ENCODE peak calls at places on chromosome 20, in six cellular contexts. K, P, L, M, J and V are unnamed samples.

GRCh38 chr20:20463933-20464374 is 96.0 kb downstream of the INSM1 start:
- DNase-seq in J (no peak), P (no peak), L (no peak), K (peak; percentile 59), M (no peak), V (no peak)

GRCh38 chr20:63393566-63393965 is 32.4 kb upstream of the CHRNA4 start:
- DNase-seq in M (no peak), P (no peak), K (no peak), L (no peak), J (no peak), V (no peak)

GRCh38 chr20:32454164-32455145 is 96.3 kb downstream of the ASXL1 start:
- DNase-seq in M (no peak), L (no peak), P (no peak), J (peak; percentile 44), K (no peak), V (no peak)

GRCh38 chr20:34713194-34713943 is 9.2 kb downstream of the TP53INP2 start:
- DNase-seq in K (peak; percentile 98), P (no peak), L (peak; percentile 76), M (no peak), J (no peak), V (no peak)

GRCh38 chr20:8032499-8032898 is 12.9 kb upstream of the TMX4 start:
- DNase-seq in M (no peak), L (no peak), J (no peak), K (no peak), P (no peak), V (no peak)

GRCh38 chr20:16551601-16552419 is 21.4 kb downstream of the KIF16B start:
- DNase-seq in M (no peak), J (no peak), P (no peak), L (no peak), K (no peak), V (no peak)

GRCh38 chr20:48898210-48898609 is 23.3 kb upstream of the ARFGEF2 start:
- DNase-seq in J (no peak), L (no peak), P (no peak), K (no peak), M (no peak), V (no peak)

GRCh38 chr20:663315-664090 is 10.5 kb upstream of the SRXN1 start:
- DNase-seq in M (no peak), J (no peak), L (no peak), P (no peak), K (peak; percentile 37), V (no peak)

GRCh38 chr20:38430679-38431325 is 4.3 kb downstream of the SNHG17 start:
- DNase-seq in P (no peak), M (no peak), K (no peak), L (no peak), J (no peak), V (no peak)

GRCh38 chr20:3000852-3001523 is 42.4 kb upstream of the GNRH2 start:
- DNase-seq in P (no peak), M (no peak), J (no peak), L (peak; percentile 80), K (peak; percentile 83), V (no peak)

GRCh38 chr20:52365688-52366087 is 174.1 kb upstream of the ZFP64 start:
- DNase-seq in K (no peak), M (no peak), J (no peak), P (no peak), L (no peak), V (no peak)

DNA sequence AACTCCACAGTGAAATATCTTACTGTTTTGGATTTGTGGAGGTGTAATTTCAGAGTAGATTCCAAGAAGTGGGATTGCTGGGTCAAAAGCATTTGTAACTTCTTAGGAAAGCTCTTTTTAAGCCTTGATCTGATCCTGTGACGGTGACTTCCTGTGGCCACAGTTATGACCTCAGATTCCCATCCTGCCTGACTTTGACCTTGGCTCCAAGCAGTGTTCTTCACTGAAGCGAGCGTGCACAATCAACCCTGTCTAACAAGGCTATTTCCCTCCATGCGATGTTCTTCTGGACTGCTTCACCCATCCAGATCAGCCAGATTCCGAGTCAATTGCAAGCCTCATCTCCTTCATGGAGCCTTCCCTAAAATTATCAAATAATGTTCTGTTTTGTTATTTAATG is 102.5 kb upstream of the RNF24 start:
- DNase-seq in J (no peak), L (no peak), M (no peak), P (no peak), K (no peak), V (no peak)
- H3K4me1 ChIP-seq in J (no peaks in the 10 kb centered on the region), L (peaks cover 72% of the 10 kb centered on the region), M (no peaks in the 10 kb centered on the region), P (no peaks in the 10 kb centered on the region), K (no peaks in the 10 kb centered on the region), V (no peaks in the 10 kb centered on the region)

GRCh38 chr20:54019127-54019526 is 51.3 kb downstream of the BCAS1 start:
- DNase-seq in K (no peak), J (no peak), P (no peak), M (no peak), L (no peak), V (no peak)
- H3K27ac ChIP-seq in K (no peak overlapping the region), J (no peak overlapping the region), P (no peak overlapping the region), M (no peak overlapping the region), L (no peak overlapping the region), V (no peak overlapping the region)

GRCh38 chr20:17646209-17646717 is 35.8 kb downstream of the RRBP1 start:
- DNase-seq in L (no peak), J (peak; percentile 38), M (no peak), K (no peak), P (no peak), V (no peak)

GRCh38 chr20:17645546-17646208 is 36.4 kb downstream of the RRBP1 start:
- DNase-seq in M (no peak), L (no peak), P (no peak), K (no peak), J (peak; percentile 43), V (no peak)

GRCh38 chr20:17644451-17644850 is 37.6 kb downstream of the RRBP1 start:
- DNase-seq in M (peak; percentile 73), P (no peak), K (no peak), L (no peak), J (peak; percentile 71), V (no peak)

GRCh38 chr20:17643531-17644188 is 38.4 kb downstream of the RRBP1 start:
- DNase-seq in M (no peak), K (no peak), L (no peak), J (no peak), P (no peak), V (no peak)

DNA sequence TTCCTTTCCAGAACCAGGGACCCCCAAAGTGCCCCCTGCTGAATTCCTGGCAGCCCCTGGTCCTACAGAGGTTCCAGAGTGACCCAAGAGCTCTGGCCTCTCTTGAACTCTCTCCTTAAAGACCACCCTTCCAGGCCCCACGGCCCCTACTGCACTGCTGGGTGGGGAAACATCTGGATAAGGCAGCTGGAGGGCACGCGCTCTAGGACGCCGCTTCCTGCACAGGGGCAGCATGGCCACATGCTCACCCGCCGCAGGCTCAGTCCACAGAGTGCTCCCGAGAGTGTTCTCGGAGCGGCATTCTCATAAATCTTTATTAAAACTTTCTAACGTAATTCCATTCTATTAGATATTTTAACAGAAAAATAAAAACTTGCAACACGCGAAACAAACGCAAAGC is 37.0 kb downstream of the RRBP1 start:
- DNase-seq in P (no peak), J (peak; percentile 34), K (no peak), L (no peak), M (no peak), V (no peak)
- H3K4me1 ChIP-seq in P (no peaks in the 10 kb centered on the region), J (peaks cover 69% of the 10 kb centered on the region), K (peaks cover 59% of the 10 kb centered on the region), L (no peaks in the 10 kb centered on the region), M (peaks cover 80% of the 10 kb centered on the region), V (no peaks in the 10 kb centered on the region)

GRCh38 chr20:1829531-1829930 is 65.7 kb upstream of the SIRPA start:
- DNase-seq in P (no peak), L (no peak), M (no peak), K (no peak), J (no peak), V (no peak)

GRCh38 chr20:1830240-1830639 is 65.0 kb upstream of the SIRPA start:
- DNase-seq in K (peak; percentile 94), M (peak; percentile 48), L (peak; percentile 79), P (no peak), J (no peak), V (no peak)

GRCh38 chr20:1827510-1827973 is 67.7 kb upstream of the SIRPA start:
- DNase-seq in K (no peak), J (no peak), M (no peak), L (no peak), P (no peak), V (no peak)

GRCh38 chr20:1828786-1829131 is 66.4 kb upstream of the SIRPA start:
- DNase-seq in J (no peak), P (no peak), M (no peak), K (no peak), L (no peak), V (no peak)

GRCh38 chr20:1827974-1828785 is 67.0 kb upstream of the SIRPA start:
- DNase-seq in K (peak; percentile 61), J (peak; percentile 68), P (no peak), L (peak; percentile 58), M (peak; percentile 64), V (no peak)
- H3K27ac ChIP-seq in K (no peak overlapping the region), J (no peak overlapping the region), P (no peak overlapping the region), L (peak overlapping the region; percentile 51), M (peak overlapping the region; percentile 86), V (no peak overlapping the region)

DNA sequence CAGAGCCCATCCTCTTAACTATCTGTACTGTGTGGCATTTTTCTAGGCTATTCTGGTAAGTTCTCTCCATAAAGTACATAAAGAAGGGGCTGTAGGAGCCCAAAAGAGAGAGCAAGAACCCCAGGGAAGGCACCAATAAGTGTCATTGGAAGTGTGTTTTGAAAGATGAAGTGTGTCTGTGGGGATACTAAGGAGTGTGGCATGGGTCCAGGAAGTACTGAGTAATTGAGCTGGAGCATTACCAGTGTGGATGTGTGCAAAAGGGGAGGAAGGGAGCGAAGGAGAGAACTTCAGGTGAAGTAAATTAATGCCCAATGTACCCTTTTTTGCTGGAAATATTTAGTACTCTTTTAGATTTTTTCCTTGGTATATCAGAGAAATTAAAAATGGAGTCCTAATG is 63.9 kb downstream of the KCNS1 start:
- DNase-seq in K (peak; percentile 77), J (no peak), P (no peak), M (no peak), L (no peak), V (no peak)
- H3K4me1 ChIP-seq in K (no peaks in the 10 kb centered on the region), J (peaks cover 5% of the 10 kb centered on the region), P (peaks cover 77% of the 10 kb centered on the region), M (peaks cover 18% of the 10 kb centered on the region), L (peaks cover 47% of the 10 kb centered on the region), V (peaks cover 56% of the 10 kb centered on the region)

DNA sequence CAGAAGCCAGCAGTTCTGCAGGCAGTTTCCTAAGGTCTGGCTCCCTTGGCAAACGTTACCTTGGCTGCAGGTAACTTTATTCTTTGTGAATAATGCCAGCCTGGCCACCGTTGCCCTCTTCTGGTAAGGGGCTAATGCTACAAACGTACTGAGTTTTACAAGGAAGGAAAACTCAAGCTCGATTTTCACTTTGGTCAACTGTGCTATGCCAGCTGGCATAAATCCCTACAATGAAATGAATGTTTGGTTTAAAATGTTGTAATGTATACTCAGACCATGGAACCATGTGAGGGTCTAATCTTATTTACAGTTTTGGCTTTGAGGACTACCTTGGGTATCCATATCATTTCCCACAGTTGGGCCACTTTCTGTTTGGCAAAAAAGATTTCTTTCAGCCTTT is 101.4 kb downstream of the SLX4IP start:
- DNase-seq in K (peak; percentile 60), P (peak; percentile 32), L (peak; percentile 52), M (peak; percentile 79), J (no peak), V (peak; percentile 50)
- H3K27ac ChIP-seq in K (no peak overlapping the region), P (no peak overlapping the region), L (peak overlapping the region; percentile 59), M (peak overlapping the region; percentile 52), J (no peak overlapping the region), V (no peak overlapping the region)